ENCODE peak calls at places on chromosome 13, in four cellular contexts. A is heart left ventricle, U is hepatocyte, S is T-helper 1 cell. L is an unnamed sample.

GRCh38 chr13:91668844-91669495 is 270.5 kb downstream of the GPC5 start:
- DNase-seq in A (no peak), U (no peak), S (no peak), L (no peak)

GRCh38 chr13:80477641-80478443 is 136.9 kb upstream of the SPRY2 start:
- DNase-seq in U (peak), S (no peak), A (no peak), L (no peak)

GRCh38 chr13:110126391-110126961 is 180.5 kb downstream of the COL4A1 start:
- DNase-seq in A (peak), S (no peak), U (peak), L (peak)

GRCh38 chr13:105961438-105961837 is 574.0 kb downstream of the EFNB2 start:
- DNase-seq in S (no peak), A (no peak), U (no peak), L (no peak)

GRCh38 chr13:74644239-74644638 is 510.0 kb upstream of the KLF12 start:
- DNase-seq in S (no peak), U (peak), A (no peak), L (no peak)

GRCh38 chr13:50512602-50513527 is 330.6 kb downstream of the DLEU7 start:
- DNase-seq in S (peak), A (peak), U (peak), L (peak)

GRCh38 chr13:44660050-44660449 is 83.9 kb upstream of the TSC22D1 start:
- DNase-seq in S (no peak), U (no peak), A (no peak), L (no peak)

GRCh38 chr13:105410602-105411001 is 1124.9 kb downstream of the EFNB2 start:
- DNase-seq in S (no peak), U (peak), A (peak), L (no peak)

L was measured in uterus.